ENCODE peak calls at places on chromosomes 7 and 10, in six cellular contexts. K, T, Y, Q, P and H are unnamed samples.

GRCh38 chr7:131769241-131769640 is 212.8 kb upstream of the PODXL start:
- DNase-seq in K (no peak), T (peak; percentile 13), Y (no peak), Q (no peak), P (no peak), H (no peak)

GRCh38 chr10:11986593-11987216 is 55.9 kb downstream of the UPF2 start:
- DNase-seq in K (peak; percentile 82), T (peak; percentile 57), Y (peak; percentile 83), Q (peak; percentile 86), P (peak; percentile 27), H (peak; percentile 56)

GRCh38 chr10:86385806-86386205 is 19.2 kb upstream of the GRID1 start:
- DNase-seq in K (no peak), T (no peak), Y (no peak), Q (no peak), P (no peak), H (no peak)

GRCh38 chr10:43132796-43133195 is 5.4 kb upstream of the CSGALNACT2 start:
- DNase-seq in K (no peak), T (no peak), Y (no peak), Q (no peak), P (no peak), H (no peak)

GRCh38 chr10:74244097-74244685 is 93.2 kb downstream of the ADK start:
- DNase-seq in K (no peak), T (no peak), Y (peak; percentile 7), Q (peak; percentile 75), P (no peak), H (no peak)

GRCh38 chr10:28734940-28735759 is 57.8 kb downstream of the BAMBI start:
- DNase-seq in K (no peak), T (peak; percentile 62), Y (peak; percentile 95), Q (peak; percentile 23), P (peak; percentile 19), H (peak; percentile 73)

GRCh38 chr10:112934193-112934592 is 15.9 kb upstream of the TCF7L2 start:
- DNase-seq in K (no peak), T (no peak), Y (no peak), Q (no peak), P (no peak), H (no peak)

GRCh38 chr10:101379663-101380352 is 25.8 kb downstream of the BTRC start:
- DNase-seq in K (no peak), T (no peak), Y (no peak), Q (no peak), P (no peak), H (no peak)

GRCh38 chr10:91925022-91925320 is 1.4 kb downstream of the BTAF1 start:
- DNase-seq in K (no peak), T (no peak), Y (no peak), Q (no peak), P (no peak), H (no peak)

GRCh38 chr10:8279598-8279997 is 225.1 kb downstream of the GATA3 start:
- DNase-seq in K (no peak), T (peak; percentile 41), Y (peak; percentile 5), Q (no peak), P (no peak), H (no peak)

GRCh38 chr7:46034056-46034768 is 113.1 kb upstream of the IGFBP3 start:
- DNase-seq in K (no peak), T (no peak), Y (no peak), Q (no peak), P (no peak), H (no peak)

GRCh38 chr10:90197766-90198165 is 496.4 kb downstream of the KIF20B start:
- DNase-seq in K (no peak), T (no peak), Y (no peak), Q (peak; percentile 28), P (no peak), H (no peak)

GRCh38 chr10:521844-522243 is 167.6 kb downstream of the DIP2C start:
- DNase-seq in K (no peak), T (no peak), Y (no peak), Q (no peak), P (no peak), H (no peak)

GRCh38 chr7:129443612-129444011 is 9.4 kb downstream of the STRIP2 start:
- DNase-seq in K (no peak), T (no peak), Y (no peak), Q (no peak), P (no peak), H (no peak)

GRCh38 chr7:132503415-132503814 is 72.9 kb downstream of the PLXNA4 start:
- DNase-seq in K (peak; percentile 40), T (no peak), Y (no peak), Q (no peak), P (no peak), H (no peak)

GRCh38 chr10:61280303-61280702 is 172.9 kb downstream of the TMEM26 start:
- DNase-seq in K (no peak), T (no peak), Y (no peak), Q (peak; percentile 6), P (no peak), H (peak; percentile 11)

GRCh38 chr7:116561697-116562483 is 37.1 kb downstream of the CAV1 start:
- DNase-seq in K (no peak), T (no peak), Y (no peak), Q (no peak), P (no peak), H (no peak)

GRCh38 chr7:116354546-116355422 is 144.4 kb downstream of the TES start:
- DNase-seq in K (no peak), T (peak; percentile 75), Y (peak; percentile 12), Q (peak; percentile 99), P (peak; percentile 19), H (no peak)

GRCh38 chr7:69640216-69640615 is 41.9 kb downstream of the AUTS2 start:
- DNase-seq in K (no peak), T (no peak), Y (no peak), Q (no peak), P (no peak), H (no peak)

GRCh38 chr10:101065479-101066145 is 3.8 kb downstream of the KAZALD1 start:
- DNase-seq in K (no peak), T (no peak), Y (no peak), Q (no peak), P (no peak), H (no peak)

GRCh38 chr7:18831381-18831901 is 286.0 kb downstream of the TWIST1 start:
- DNase-seq in K (no peak), T (no peak), Y (no peak), Q (no peak), P (no peak), H (no peak)

GRCh38 chr10:79112898-79113431 is 44.2 kb downstream of the ZMIZ1 start:
- DNase-seq in K (no peak), T (peak; percentile 73), Y (no peak), Q (peak; percentile 36), P (no peak), H (no peak)

GRCh38 chr7:80379034-80379433 is 132.8 kb downstream of the GNAT3 start:
- DNase-seq in K (no peak), T (no peak), Y (no peak), Q (peak; percentile 78), P (no peak), H (no peak)

GRCh38 chr7:40715053-40715430 is 580.2 kb downstream of the SUGCT start:
- DNase-seq in K (no peak), T (no peak), Y (no peak), Q (no peak), P (no peak), H (no peak)

GRCh38 chr7:66415659-66416265 is 210.6 kb downstream of the TPST1 start:
- DNase-seq in K (no peak), T (no peak), Y (no peak), Q (peak; percentile 11), P (no peak), H (no peak)

GRCh38 chr7:137245890-137246289 is 97.6 kb downstream of the PTN start:
- DNase-seq in K (no peak), T (no peak), Y (no peak), Q (no peak), P (no peak), H (no peak)

GRCh38 chr10:101851411-101852116 is 8.0 kb upstream of the KCNIP2 start:
- DNase-seq in K (no peak), T (no peak), Y (no peak), Q (no peak), P (no peak), H (no peak)

DNA sequence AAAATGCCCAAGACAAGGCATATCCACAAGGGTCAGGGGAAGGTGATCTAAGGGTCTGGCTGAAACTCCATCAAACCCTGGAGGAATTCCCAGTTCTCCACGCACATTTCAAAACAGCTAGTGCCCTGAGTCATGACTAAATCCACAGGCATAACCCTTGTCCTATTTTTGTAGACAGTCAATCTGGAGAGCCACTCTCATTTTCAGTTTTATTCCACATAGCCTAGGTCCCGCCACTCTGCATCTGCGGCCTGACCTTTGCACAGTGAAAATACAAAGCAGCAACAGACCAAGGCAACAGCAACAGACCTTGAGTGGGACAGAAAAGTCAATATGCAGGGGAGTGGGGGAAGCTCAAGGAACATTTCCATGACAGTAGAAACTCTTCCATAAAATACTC is 201.4 kb upstream of the NPVF start:
- DNase-seq in K (no peak), T (no peak), Y (peak; percentile 13), Q (no peak), P (no peak), H (no peak)
- TF ChIP-seq JUN in K (no peak), T (no peak), Y (no peak), Q (no peak), P (no peak), H (no peak)

GRCh38 chr7:82567841-82568240 is 124.3 kb upstream of the CACNA2D1 start:
- DNase-seq in K (no peak), T (no peak), Y (no peak), Q (no peak), P (no peak), H (no peak)
- TF ChIP-seq JUN in K (no peak), T (no peak), Y (no peak), Q (no peak), P (no peak), H (no peak)

GRCh38 chr7:140540142-140540777 is 61.0 kb upstream of the MKRN1 start:
- DNase-seq in K (no peak), T (no peak), Y (peak; percentile 47), Q (no peak), P (no peak), H (no peak)

GRCh38 chr7:140537750-140538482 is 58.6 kb upstream of the MKRN1 start:
- DNase-seq in K (no peak), T (no peak), Y (no peak), Q (no peak), P (no peak), H (no peak)

GRCh38 chr7:140541513-140542192 is 62.3 kb upstream of the MKRN1 start:
- DNase-seq in K (peak; percentile 72), T (peak; percentile 95), Y (peak; percentile 70), Q (peak; percentile 25), P (peak; percentile 66), H (peak; percentile 66)

GRCh38 chr7:140541176-140541512 is 61.8 kb upstream of the MKRN1 start:
- DNase-seq in K (no peak), T (no peak), Y (no peak), Q (no peak), P (no peak), H (no peak)

GRCh38 chr7:140539466-140539865 is 60.2 kb upstream of the MKRN1 start:
- DNase-seq in K (no peak), T (no peak), Y (no peak), Q (no peak), P (no peak), H (peak; percentile 22)
- TF ChIP-seq JUN in K (no peak), T (no peak), Y (no peak), Q (no peak), P (no peak), H (no peak)

DNA sequence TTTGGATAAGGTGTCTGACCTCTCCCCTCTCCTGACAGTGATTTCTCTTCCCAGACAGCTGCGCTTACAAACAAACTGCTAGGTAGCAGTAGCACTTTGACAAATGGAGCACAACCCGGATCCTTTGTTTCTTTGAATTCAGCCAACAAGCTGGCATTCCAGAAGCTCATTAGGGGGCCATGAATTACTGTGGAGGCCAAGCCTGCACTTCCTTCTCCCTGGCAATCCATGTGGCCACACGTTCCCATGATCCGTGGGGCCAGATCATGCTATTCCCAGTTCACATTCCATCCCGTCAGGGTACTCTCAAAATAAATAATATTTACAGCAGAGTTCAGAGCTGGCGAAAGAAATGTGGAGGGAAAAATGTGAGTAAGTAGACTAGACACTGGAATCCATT is 172.4 kb downstream of the PRPF18 start:
- DNase-seq in K (peak; percentile 41), T (no peak), Y (no peak), Q (no peak), P (peak; percentile 27), H (no peak)
- TF ChIP-seq JUN in K (no peak), T (no peak), Y (no peak), Q (no peak), P (no peak), H (no peak)